ENCODE peak calls at places on chromosomes 4 and X, in six cellular contexts. S is foreskin keratinocyte, M is astrocyte, D is breast epithelium, A is lung, V is PC-3. H is an unnamed sample.

GRCh38 chr4:39548425-39549067 is 21.3 kb upstream of the UGDH start:
- DNase-seq in S (no peak), M (peak; percentile 56), D (no peak), A (no peak), V (peak; percentile 59), H (peak; percentile 41)

GRCh38 chr4:61200991-61201526 is 933 bp downstream of the ADGRL3 start:
- DNase-seq in S (no peak), D (no peak), V (peak; percentile 14), A (no peak), M (peak; percentile 22), H (peak; percentile 42)

GRCh38 chr4:135244605-135245146 is 1043.1 kb upstream of the PABPC4L start:
- DNase-seq in M (peak; percentile 14), D (no peak), V (no peak), S (peak; percentile 3), A (no peak), H (peak; percentile 26)

GRCh38 chr4:184548321-184548650 is 73.9 kb upstream of the IRF2 start:
- DNase-seq in M (no peak), S (no peak), A (no peak), D (no peak), V (no peak), H (no peak)

GRCh38 chr4:3037957-3038451 is 36.3 kb downstream of the HTT-AS start:
- DNase-seq in V (no peak), A (no peak), M (no peak), S (no peak), D (no peak), H (peak; percentile 16)

GRCh38 chrX:79361192-79361870 is 5.8 kb downstream of the ITM2A start:
- DNase-seq in V (no peak), M (no peak), S (no peak), D (no peak), A (no peak), H (no peak)

GRCh38 chr4:7557447-7557846 is 122.7 kb upstream of the PSAPL1 start:
- DNase-seq in V (peak; percentile 84), M (peak; percentile 89), S (peak; percentile 83), A (no peak), D (no peak), H (peak; percentile 20)

GRCh38 chrX:129524250-129524850 is 1.1 kb upstream of the SMARCA1 start:
- DNase-seq in V (no peak), S (no peak), M (no peak), A (no peak), D (no peak), H (no peak)

GRCh38 chr4:36823199-36823967 is 421.2 kb upstream of the NWD2 start:
- DNase-seq in M (no peak), S (no peak), D (no peak), A (no peak), V (no peak), H (no peak)

GRCh38 chrX:45126158-45126557 is 74.5 kb downstream of the DIPK2B start:
- DNase-seq in M (no peak), V (no peak), S (no peak), D (no peak), A (no peak), H (no peak)

GRCh38 chr4:78644744-78645330 is 93.3 kb downstream of the ANXA3 start:
- DNase-seq in V (peak; percentile 76), M (peak; percentile 77), S (peak; percentile 38), A (peak; percentile 49), D (peak; percentile 67), H (peak; percentile 91)

GRCh38 chr4:47315346-47315745 is 148.2 kb downstream of the COMMD8 start:
- DNase-seq in V (peak; percentile 59), S (peak; percentile 30), D (no peak), M (peak; percentile 57), A (no peak), H (peak; percentile 69)

GRCh38 chr4:39047691-39048090 is 14.3 kb upstream of the KLHL5 start:
- DNase-seq in S (no peak), M (no peak), D (no peak), V (peak; percentile 26), A (no peak), H (peak; percentile 49)

GRCh38 chrX:132692526-132692925 is 203.7 kb upstream of the MBNL3 start:
- DNase-seq in S (peak; percentile 17), V (peak; percentile 10), M (no peak), A (no peak), D (no peak), H (no peak)

GRCh38 chr4:173529505-173530325 is at the start of gene HAND2:
- DNase-seq in M (no peak), S (no peak), V (no peak), A (no peak), D (no peak), H (peak; percentile 90)

GRCh38 chrX:115350696-115351408 is 61.3 kb downstream of the LUZP4 start:
- DNase-seq in V (no peak), A (no peak), S (no peak), D (no peak), M (no peak), H (no peak)

GRCh38 chr4:161320377-161320776 is 843.4 kb downstream of the FSTL5 start:
- DNase-seq in D (no peak), A (no peak), M (peak; percentile 10), S (no peak), V (peak; percentile 56), H (peak; percentile 0)
- TF ChIP-seq CTCF in D (no peak), A (no peak), M (peak; percentile 50), S (peak; percentile 29), V (peak; percentile 67), H (no peak)

DNA sequence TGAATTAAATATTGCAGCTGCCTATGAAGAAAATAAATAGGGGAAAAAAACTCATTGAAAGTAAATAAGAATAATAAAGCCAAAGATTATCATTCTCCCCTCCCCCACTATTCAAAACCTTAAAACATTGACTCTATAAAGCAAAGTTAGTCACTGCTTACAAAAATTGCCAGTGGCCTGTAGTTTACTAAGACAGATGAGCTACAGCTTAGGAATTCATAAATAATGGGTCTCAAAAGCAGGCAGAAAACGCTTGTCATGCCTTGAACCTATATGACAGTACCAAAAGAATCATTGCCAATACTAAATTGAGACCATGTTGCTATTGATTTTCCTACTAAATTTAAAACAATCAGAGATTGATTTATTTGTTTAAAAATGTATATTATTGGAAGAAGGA is 78.9 kb downstream of the SLC10A7 start:
- DNase-seq in S (peak; percentile 26), A (no peak), V (peak; percentile 85), D (no peak), M (peak; percentile 61), H (peak; percentile 49)
- TF ChIP-seq CTCF in S (no peak), A (no peak), V (no peak), D (no peak), M (no peak), H (no peak)

DNA sequence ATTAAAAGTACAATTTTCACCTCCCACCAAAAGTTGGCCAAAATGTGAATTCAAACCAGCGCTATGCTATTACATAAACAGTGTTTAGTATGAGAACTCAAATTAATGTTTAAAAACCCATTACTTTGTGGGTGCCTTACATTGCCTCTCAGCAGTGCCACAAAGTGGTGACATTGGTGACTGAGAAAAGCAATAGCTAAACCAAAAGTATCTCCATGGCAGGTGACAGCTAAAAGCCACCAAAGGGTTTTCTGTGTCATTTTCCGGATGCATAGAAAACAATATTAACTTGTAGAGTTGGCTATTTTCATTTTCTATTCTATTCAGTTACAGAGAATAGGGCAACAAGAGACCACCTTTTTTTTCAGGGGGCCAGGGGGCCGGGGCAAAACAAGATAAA is 261.2 kb downstream of the MAPK10 start:
- DNase-seq in A (no peak), M (no peak), V (no peak), D (no peak), S (no peak), H (no peak)
- TF ChIP-seq CTCF in A (no peak), M (no peak), V (no peak), D (no peak), S (no peak), H (no peak)

GRCh38 chrX:147800663-147801062 is 111.1 kb upstream of the FMR1 start:
- DNase-seq in V (no peak), M (no peak), S (no peak), D (no peak), A (no peak), H (no peak)

DNA sequence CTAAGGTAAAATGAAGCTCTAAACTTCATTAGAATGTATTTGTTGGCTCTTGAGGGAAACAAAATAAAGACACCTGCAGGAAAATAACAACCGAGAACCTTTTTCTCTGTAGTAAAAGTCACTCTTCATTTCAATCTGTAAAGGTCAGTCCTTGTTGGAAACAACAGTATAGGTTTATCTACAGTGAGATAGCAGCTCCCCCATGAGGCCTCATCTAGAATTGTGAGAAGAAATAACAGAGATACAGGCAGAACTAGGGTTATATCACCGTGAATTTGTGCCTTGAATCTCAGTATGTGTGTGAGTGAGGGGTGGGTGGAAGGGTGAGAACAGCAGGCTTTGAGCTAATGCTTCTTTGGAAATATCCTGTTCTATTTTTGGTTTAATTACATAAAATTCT is 107.8 kb upstream of the FMR1 start:
- DNase-seq in V (peak; percentile 2), D (no peak), A (no peak), S (no peak), M (no peak), H (peak; percentile 0)
- TF ChIP-seq CTCF in V (no peak), D (no peak), A (no peak), S (peak; percentile 24), M (peak; percentile 13), H (no peak)

GRCh38 chr4:164097119-164097518 is 602.6 kb downstream of the TMA16 start:
- DNase-seq in V (no peak), D (no peak), M (no peak), A (no peak), S (no peak), H (no peak)

DNA sequence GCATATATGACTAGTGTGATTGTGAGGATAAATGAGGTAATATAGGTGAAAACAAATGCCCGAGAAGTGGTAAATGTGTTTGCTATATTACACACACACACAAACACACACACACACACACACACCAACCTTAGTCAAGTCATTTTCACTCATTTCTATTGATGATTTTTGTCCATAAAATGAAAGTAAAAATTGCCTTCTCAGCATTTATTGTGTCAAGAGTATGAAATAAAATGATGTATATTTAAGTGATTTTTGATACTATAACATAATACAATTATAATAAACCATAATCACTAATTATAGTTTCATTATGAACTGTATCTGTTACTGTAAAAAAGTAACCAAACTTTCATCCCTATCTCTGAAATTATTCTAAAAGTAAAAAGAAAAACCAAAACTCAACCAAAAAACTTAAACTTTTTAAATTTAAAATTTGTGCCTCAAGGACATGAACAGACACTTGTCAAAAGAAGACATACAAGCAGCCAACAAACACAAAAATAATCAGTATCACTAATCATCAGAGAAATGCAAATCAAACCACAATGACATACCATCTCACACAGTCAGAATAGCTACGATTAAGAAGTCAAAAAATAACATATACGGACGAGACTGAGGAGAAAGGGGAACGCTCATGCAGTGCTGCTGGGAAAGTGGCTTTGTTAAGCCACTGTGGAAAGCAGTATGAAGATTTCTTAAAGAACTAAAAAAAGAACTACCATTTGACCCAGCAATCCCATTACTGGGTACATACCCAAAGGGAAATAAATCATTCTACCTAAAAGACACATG is 601.0 kb downstream of the TMA16 start:
- DNase-seq in D (no peak), M (peak; percentile 76), S (no peak), A (no peak), V (no peak), H (peak; percentile 1)
- TF ChIP-seq CTCF in D (no peak), M (no peak), S (no peak), A (no peak), V (no peak), H (no peak)